ENCODE peak calls at places on chromosomes 6 and 20, in four cellular contexts. One of them, this sample, is unnamed.

GRCh38 chr6:56961151-56961550 is 6.2 kb downstream of the BEND6 start:
- DNase-seq in HepG2: no peak
- DNase-seq in GM12878: no peak
- DNase-seq in K562: no peak
- DNase-seq in this sample: no peak

GRCh38 chr6:44646355-44646754 is 258.8 kb downstream of the CDC5L start:
- DNase-seq in K562: no peak
- DNase-seq in HepG2: no peak
- DNase-seq in GM12878: no peak
- DNase-seq in this sample: no peak

GRCh38 chr20:17097603-17098002 is 129.2 kb upstream of the PCSK2 start:
- DNase-seq in K562: no peak
- DNase-seq in HepG2: peak; percentile 10
- DNase-seq in GM12878: no peak
- DNase-seq in this sample: no peak

GRCh38 chr6:116087437-116088027 is 13.1 kb upstream of the NT5DC1 start:
- DNase-seq in HepG2: no peak
- DNase-seq in K562: no peak
- DNase-seq in GM12878: peak; percentile 92
- DNase-seq in this sample: no peak

GRCh38 chr6:95099410-95099809 is 477.9 kb upstream of the MANEA start:
- DNase-seq in GM12878: no peak
- DNase-seq in K562: no peak
- DNase-seq in HepG2: no peak
- DNase-seq in this sample: no peak

GRCh38 chr20:62590301-62591121 is 51.8 kb upstream of the SLCO4A1 start:
- DNase-seq in HepG2: no peak
- DNase-seq in K562: no peak
- DNase-seq in GM12878: no peak
- DNase-seq in this sample: no peak

GRCh38 chr6:10999994-11000393 is 44.1 kb downstream of the ELOVL2 start:
- DNase-seq in HepG2: no peak
- DNase-seq in K562: no peak
- DNase-seq in GM12878: no peak
- DNase-seq in this sample: no peak

GRCh38 chr20:57135875-57136274 is 130.6 kb downstream of the BMP7 start:
- DNase-seq in K562: peak; percentile 18
- DNase-seq in HepG2: no peak
- DNase-seq in GM12878: no peak
- DNase-seq in this sample: no peak

GRCh38 chr6:106247733-106248132 is 77.8 kb downstream of the ATG5 start:
- DNase-seq in GM12878: peak; percentile 30
- DNase-seq in HepG2: no peak
- DNase-seq in K562: no peak
- DNase-seq in this sample: no peak

GRCh38 chr6:89260310-89260709 is 43.2 kb upstream of the GABRR1 start:
- DNase-seq in K562: peak; percentile 20
- DNase-seq in GM12878: no peak
- DNase-seq in HepG2: no peak
- DNase-seq in this sample: no peak

GRCh38 chr20:8535403-8536003 is 403.4 kb downstream of the PLCB1 start:
- DNase-seq in HepG2: peak; percentile 23
- DNase-seq in K562: no peak
- DNase-seq in GM12878: no peak
- DNase-seq in this sample: peak; percentile 40

GRCh38 chr6:43952746-43953145 is 174.5 kb downstream of the MRPL14 start:
- DNase-seq in HepG2: peak; percentile 29
- DNase-seq in K562: peak; percentile 64
- DNase-seq in GM12878: no peak
- DNase-seq in this sample: no peak

GRCh38 chr6:44782198-44782597 is 394.7 kb downstream of the CDC5L start:
- DNase-seq in HepG2: no peak
- DNase-seq in K562: no peak
- DNase-seq in GM12878: no peak
- DNase-seq in this sample: no peak

GRCh38 chr6:15395087-15395486 is 149.2 kb downstream of the JARID2 start:
- DNase-seq in HepG2: no peak
- DNase-seq in K562: no peak
- DNase-seq in GM12878: no peak
- DNase-seq in this sample: no peak

DNA sequence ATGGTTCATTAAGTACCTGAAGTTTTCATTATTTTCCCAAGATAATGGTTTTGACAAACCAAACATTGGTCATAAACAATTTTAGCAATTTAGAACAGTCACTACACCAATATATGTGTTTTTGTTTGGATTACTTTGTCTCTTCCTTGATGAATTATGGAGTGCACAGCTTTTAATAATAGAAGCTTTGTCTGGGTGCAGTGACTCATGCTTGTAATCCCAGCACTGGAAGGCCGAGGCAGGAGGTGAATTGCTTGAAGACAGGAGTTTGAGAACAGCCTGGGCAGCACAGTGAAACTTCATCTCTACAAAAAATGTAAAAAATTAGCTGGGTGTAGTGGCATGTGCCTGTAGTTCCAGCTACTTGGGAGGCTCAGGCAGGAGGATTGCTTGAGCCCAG is 89.4 kb upstream of the ANKEF1 start:
- DNase-seq in K562: no peak
- DNase-seq in GM12878: no peak
- DNase-seq in HepG2: no peak
- DNase-seq in this sample: no peak
- TF ChIP-seq CREM in K562: no peak
- TF ChIP-seq CREM in GM12878: no peak
- TF ChIP-seq CREM in HepG2: no peak
- TF ChIP-seq CREM in this sample: no peak

GRCh38 chr6:158048589-158048988 is 66.9 kb downstream of the SYNJ2 start:
- DNase-seq in K562: no peak
- DNase-seq in GM12878: no peak
- DNase-seq in HepG2: no peak
- DNase-seq in this sample: no peak

GRCh38 chr6:158046201-158047119 is 64.8 kb downstream of the SYNJ2 start:
- DNase-seq in K562: no peak
- DNase-seq in GM12878: no peak
- DNase-seq in HepG2: no peak
- DNase-seq in this sample: no peak

GRCh38 chr6:158047563-158048323 is 66.1 kb downstream of the SYNJ2 start:
- DNase-seq in K562: no peak
- DNase-seq in GM12878: no peak
- DNase-seq in HepG2: peak; percentile 68
- DNase-seq in this sample: no peak

GRCh38 chr6:158049055-158050028 is 67.7 kb downstream of the SYNJ2 start:
- DNase-seq in GM12878: no peak
- DNase-seq in HepG2: peak; percentile 91
- DNase-seq in K562: peak; percentile 52
- DNase-seq in this sample: no peak

GRCh38 chr6:158047120-158047518 is 65.5 kb downstream of the SYNJ2 start:
- DNase-seq in K562: no peak
- DNase-seq in GM12878: no peak
- DNase-seq in HepG2: no peak
- DNase-seq in this sample: no peak
- TF ChIP-seq CREM in K562: no peak
- TF ChIP-seq CREM in GM12878: no peak
- TF ChIP-seq CREM in HepG2: no peak
- TF ChIP-seq CREM in this sample: no peak

DNA sequence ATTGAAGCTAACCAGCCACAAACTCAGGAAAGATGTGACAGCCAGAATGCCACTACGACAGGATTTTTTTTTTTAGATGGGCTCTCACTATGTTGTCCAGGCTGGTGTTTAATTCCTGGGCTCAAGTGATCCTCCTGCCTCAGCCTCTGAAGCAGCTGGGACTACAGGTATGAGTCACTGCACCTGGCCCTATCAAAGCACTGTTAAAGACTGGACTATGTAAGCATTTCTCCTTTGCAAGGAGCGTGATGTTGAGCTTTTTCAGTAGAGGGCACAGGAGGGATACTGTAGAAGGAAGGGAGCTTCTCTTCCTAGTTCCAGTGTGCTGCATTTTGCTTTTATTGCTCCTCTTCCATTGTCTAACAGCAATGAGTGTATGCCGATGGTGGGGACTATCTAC is 35.8 kb downstream of the ZBTB9 start:
- DNase-seq in HepG2: no peak
- DNase-seq in K562: no peak
- DNase-seq in GM12878: no peak
- DNase-seq in this sample: no peak
- TF ChIP-seq CREM in HepG2: no peak
- TF ChIP-seq CREM in K562: no peak
- TF ChIP-seq CREM in GM12878: no peak
- TF ChIP-seq CREM in this sample: no peak

DNA sequence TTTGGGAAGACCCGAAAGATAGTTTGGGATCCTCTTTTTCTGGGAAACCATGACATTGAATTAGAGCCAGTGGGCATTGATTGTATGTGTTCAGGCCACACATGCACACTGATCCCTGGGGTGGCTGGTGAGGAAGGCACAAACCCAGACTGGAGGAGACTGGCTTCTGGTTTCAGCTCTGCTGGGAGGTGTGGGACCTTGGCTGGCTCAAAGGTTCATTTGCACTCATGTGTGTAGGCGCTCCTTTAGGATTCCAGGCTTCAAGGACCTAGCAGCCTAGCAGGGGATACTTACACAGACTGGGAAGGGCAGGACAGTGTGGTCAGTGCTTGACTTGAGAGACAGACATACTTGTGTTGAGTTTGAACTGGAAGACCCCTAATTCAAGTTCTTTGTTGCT is 7.2 kb downstream of the RIN2 start:
- DNase-seq in K562: no peak
- DNase-seq in HepG2: no peak
- DNase-seq in GM12878: no peak
- DNase-seq in this sample: no peak
- TF ChIP-seq CREM in K562: no peak
- TF ChIP-seq CREM in HepG2: no peak
- TF ChIP-seq CREM in GM12878: no peak
- TF ChIP-seq CREM in this sample: no peak

GRCh38 chr6:79635179-79635578 is 4.0 kb downstream of the SH3BGRL2 start:
- DNase-seq in GM12878: no peak
- DNase-seq in HepG2: no peak
- DNase-seq in K562: no peak
- DNase-seq in this sample: no peak
- TF ChIP-seq CREM in GM12878: no peak
- TF ChIP-seq CREM in HepG2: no peak
- TF ChIP-seq CREM in K562: no peak
- TF ChIP-seq CREM in this sample: no peak

GRCh38 chr20:3871549-3872265 is 17.5 kb upstream of the PANK2 start:
- DNase-seq in HepG2: peak; percentile 44
- DNase-seq in K562: peak; percentile 24
- DNase-seq in GM12878: no peak
- DNase-seq in this sample: no peak
- TF ChIP-seq CREM in HepG2: no peak
- TF ChIP-seq CREM in K562: no peak
- TF ChIP-seq CREM in GM12878: no peak
- TF ChIP-seq CREM in this sample: no peak

GRCh38 chr6:31621320-31621939 is 915 bp downstream of the PRRC2A start:
- DNase-seq in HepG2: no peak
- DNase-seq in GM12878: no peak
- DNase-seq in K562: no peak
- DNase-seq in this sample: no peak

GRCh38 chr6:31624070-31624469 is 3.6 kb downstream of the PRRC2A start:
- DNase-seq in GM12878: no peak
- DNase-seq in K562: no peak
- DNase-seq in HepG2: no peak
- DNase-seq in this sample: no peak

GRCh38 chr6:31620586-31621319 is at the start of gene PRRC2A:
- DNase-seq in HepG2: no peak
- DNase-seq in K562: peak; percentile 97
- DNase-seq in GM12878: no peak
- DNase-seq in this sample: peak; percentile 78

GRCh38 chr6:31621991-31622390 is 1.5 kb downstream of the PRRC2A start:
- DNase-seq in GM12878: no peak
- DNase-seq in HepG2: no peak
- DNase-seq in K562: no peak
- DNase-seq in this sample: no peak

GRCh38 chr6:31622678-31623077 is 2.2 kb downstream of the PRRC2A start:
- DNase-seq in HepG2: no peak
- DNase-seq in GM12878: no peak
- DNase-seq in K562: no peak
- DNase-seq in this sample: no peak
- TF ChIP-seq CREM in HepG2: no peak
- TF ChIP-seq CREM in GM12878: no peak
- TF ChIP-seq CREM in K562: no peak
- TF ChIP-seq CREM in this sample: no peak

This sample was measured in WTC11.